ENCODE peak calls at places on chromosome 14, in seven cellular contexts. C, T, E, D, Y, M and V are unnamed samples.

GRCh38 chr14:68460541-68460940 is 332.3 kb downstream of the ZFP36L1 start:
- DNase-seq in C (no peak), T (no peak), E (no peak), D (no peak), Y (no peak), M (no peak), V (peak)

GRCh38 chr14:24298892-24299254 is 707 bp downstream of the DHRS1 start:
- DNase-seq in C (no peak), T (no peak), E (no peak), D (no peak), Y (peak), M (no peak), V (no peak)

GRCh38 chr14:33475623-33476022 is 475.3 kb downstream of the EGLN3 start:
- DNase-seq in C (peak), T (peak), E (no peak), D (no peak), Y (peak), M (no peak), V (peak)

GRCh38 chr14:99519931-99520421 is 38.8 kb downstream of the CCNK start:
- DNase-seq in C (no peak), T (no peak), E (no peak), D (no peak), Y (no peak), M (no peak), V (no peak)

GRCh38 chr14:25048170-25049126 is 1.5 kb downstream of the STXBP6 start:
- DNase-seq in C (peak), T (no peak), E (no peak), D (peak), Y (peak), M (peak), V (peak)

GRCh38 chr14:105500036-105500725 is 9.1 kb downstream of the TEDC1 start:
- DNase-seq in C (no peak), T (no peak), E (no peak), D (no peak), Y (no peak), M (no peak), V (no peak)

GRCh38 chr14:35944847-35945246 is 118.7 kb downstream of the BRMS1L start:
- DNase-seq in C (peak), T (no peak), E (no peak), D (no peak), Y (peak), M (no peak), V (peak)

GRCh38 chr14:23933706-23934105 is 19.9 kb upstream of the DHRS4 start:
- DNase-seq in C (no peak), T (no peak), E (no peak), D (no peak), Y (no peak), M (no peak), V (no peak)

GRCh38 chr14:22898302-22898894 is 15.4 kb downstream of the REM2 start:
- DNase-seq in C (no peak), T (no peak), E (no peak), D (no peak), Y (no peak), M (peak), V (no peak)

GRCh38 chr14:90019824-90020523 is 41.8 kb upstream of the KCNK13 start:
- DNase-seq in C (no peak), T (no peak), E (no peak), D (no peak), Y (no peak), M (no peak), V (peak)

GRCh38 chr14:33952541-33952940 is 1.7 kb upstream of the EGLN3 start:
- DNase-seq in C (no peak), T (no peak), E (no peak), D (no peak), Y (no peak), M (no peak), V (no peak)

GRCh38 chr14:99254391-99255009 is 17.5 kb downstream of the BCL11B start:
- DNase-seq in C (no peak), T (no peak), E (no peak), D (no peak), Y (no peak), M (no peak), V (no peak)

GRCh38 chr14:103014466-103015319 is 42.7 kb downstream of the CDC42BPB start:
- DNase-seq in C (no peak), T (no peak), E (no peak), D (no peak), Y (no peak), M (no peak), V (no peak)

GRCh38 chr14:69152181-69152943 is 557 bp downstream of the DCAF5 start:
- DNase-seq in C (peak), T (no peak), E (no peak), D (peak), Y (peak), M (no peak), V (no peak)